ENCODE peak calls at places on chromosomes 11 and 22, in nine cellular contexts. N is adrenal gland, K is Peyer's patch, P is sigmoid colon, Y is K562, G is heart left ventricle, C is OCI-LY7, D is stomach, E is coronary artery. X is an unnamed sample.

GRCh38 chr11:119782673-119783072 is 53.7 kb upstream of the NECTIN1 start:
- DNase-seq in N (no peak), K (no peak), P (no peak), Y (peak), G (peak), C (no peak), D (no peak), E (no peak), X (no peak)

GRCh38 chr22:31945478-31945815 is 1.1 kb downstream of the YWHAH start:
- DNase-seq in N (no peak), K (no peak), P (no peak), Y (no peak), G (no peak), C (peak), D (no peak), E (no peak), X (no peak)

GRCh38 chr22:32584650-32585049 is 110.0 kb downstream of the FBXO7 start:
- DNase-seq in N (no peak), K (no peak), P (peak), Y (no peak), G (no peak), C (no peak), D (no peak), E (no peak), X (no peak)

GRCh38 chr22:23856721-23857605 is 712 bp upstream of the SLC2A11 start:
- DNase-seq in N (peak), K (peak), P (peak), Y (no peak), G (peak), C (peak), D (no peak), E (no peak), X (peak)

GRCh38 chr11:63491614-63492372 is 826 bp upstream of the PLAAT5 start:
- DNase-seq in N (no peak), K (no peak), P (no peak), Y (peak), G (no peak), C (no peak), D (no peak), E (no peak), X (no peak)

GRCh38 chr11:73402834-73403185 is 26.6 kb downstream of the RELT start:
- DNase-seq in N (no peak), K (no peak), P (no peak), Y (peak), G (no peak), C (peak), D (no peak), E (no peak), X (peak)

GRCh38 chr11:61602775-61603569 is 22.1 kb upstream of the SYT7 start:
- DNase-seq in N (peak), K (peak), P (peak), Y (peak), G (peak), C (no peak), D (peak), E (peak), X (peak)

GRCh38 chr22:38030311-38031133 is 26.7 kb upstream of the PICK1 start:
- DNase-seq in N (no peak), K (peak), P (no peak), Y (no peak), G (no peak), C (no peak), D (no peak), E (no peak), X (no peak)

GRCh38 chr11:35721576-35722341 is 59.2 kb downstream of the TRIM44 start:
- DNase-seq in N (no peak), K (no peak), P (no peak), Y (no peak), G (no peak), C (peak), D (no peak), E (no peak), X (no peak)

DNA sequence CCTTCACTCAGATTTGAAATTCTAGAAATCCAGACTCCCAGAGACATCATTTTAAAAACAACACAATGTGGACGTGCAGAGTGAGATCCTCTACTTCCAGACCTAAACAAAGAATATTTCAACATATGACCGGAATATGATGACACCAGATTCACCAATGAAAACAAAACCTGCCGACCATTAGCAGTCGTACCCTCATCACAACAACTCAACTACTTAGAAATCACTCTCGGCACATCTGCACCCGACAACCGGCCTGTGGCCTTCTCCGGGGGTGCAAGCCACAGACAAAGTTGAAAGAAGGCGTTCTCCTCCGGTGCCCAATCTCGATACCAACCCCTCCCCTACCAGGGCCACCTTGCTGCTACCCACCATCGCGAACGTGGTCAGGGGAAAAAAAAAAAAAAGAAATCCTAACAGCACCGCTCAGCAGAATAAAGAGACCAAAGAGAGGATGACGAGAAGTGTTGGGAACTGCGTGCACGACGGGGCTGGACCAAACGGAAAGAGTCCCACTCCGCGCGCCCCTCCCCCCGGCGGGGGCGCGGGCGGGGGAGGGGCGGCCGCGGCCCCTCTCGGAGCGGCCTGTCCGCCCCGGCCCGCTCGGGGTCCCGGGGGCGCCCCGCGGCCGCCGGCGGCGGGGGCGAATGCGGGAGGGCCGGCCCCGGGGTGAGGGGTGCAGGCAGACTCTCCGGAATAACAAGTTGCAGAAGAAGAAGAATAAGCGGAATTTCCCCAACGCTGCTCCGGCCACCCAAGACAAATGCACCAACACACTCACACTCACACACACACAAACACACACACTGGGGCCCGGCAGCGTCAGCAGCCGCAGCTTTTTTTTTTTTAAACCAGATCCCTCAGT is 1.7 kb downstream of the PHF21A start:
- DNase-seq in N (peak), K (peak), P (peak), Y (peak), G (peak), C (peak), D (peak), E (no peak), X (peak)
- TF ChIP-seq CTCF in N (no peak), K (no peak), P (no peak), Y (no peak), G (no peak), C (no peak), D (no peak), E (no peak), X (no peak)

GRCh38 chr11:44752262-44752661 is 25.5 kb downstream of the TSPAN18 start:
- DNase-seq in N (no peak), K (no peak), P (no peak), Y (no peak), G (no peak), C (no peak), D (no peak), E (no peak), X (no peak)

GRCh38 chr11:44750440-44751005 is 23.8 kb downstream of the TSPAN18 start:
- DNase-seq in N (peak), K (no peak), P (no peak), Y (no peak), G (no peak), C (no peak), D (no peak), E (peak), X (no peak)

GRCh38 chr11:44751066-44751465 is 24.3 kb downstream of the TSPAN18 start:
- DNase-seq in N (peak), K (no peak), P (no peak), Y (no peak), G (no peak), C (no peak), D (no peak), E (peak), X (no peak)

GRCh38 chr11:44753965-44754645 is 27.3 kb downstream of the TSPAN18 start:
- DNase-seq in N (peak), K (no peak), P (peak), Y (no peak), G (no peak), C (no peak), D (no peak), E (peak), X (no peak)

DNA sequence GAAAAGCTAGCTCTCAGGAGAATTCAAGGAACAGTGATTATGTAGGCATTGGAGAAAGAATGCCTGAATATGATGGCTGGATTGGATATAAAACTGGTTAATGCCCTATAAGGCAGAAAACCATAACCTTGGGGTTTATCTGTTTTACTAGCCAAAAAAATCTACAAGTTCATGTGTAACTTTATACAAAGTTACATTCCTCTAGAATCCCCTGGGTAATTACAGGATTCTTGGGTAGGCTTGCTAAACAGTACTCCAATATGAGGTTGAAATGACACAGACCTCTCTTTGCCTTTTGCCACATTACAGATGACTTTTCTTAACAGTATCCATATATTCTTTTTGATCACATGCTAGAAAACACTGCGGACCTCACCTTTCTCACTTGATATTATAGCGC is 26.0 kb downstream of the TSPAN18 start:
- DNase-seq in N (no peak), K (no peak), P (no peak), Y (no peak), G (no peak), C (no peak), D (no peak), E (no peak), X (no peak)
- H3K4me3 ChIP-seq in N (no peak), K (no peak), P (no peak), Y (no peak), G (no peak), C (no peak), D (no peak), E (no peak), X (no peak)

GRCh38 chr22:43743131-43743530 is 69.0 kb downstream of the EFCAB6 start:
- DNase-seq in N (no peak), K (no peak), P (no peak), Y (peak), G (no peak), C (no peak), D (no peak), E (no peak), X (no peak)
- TF ChIP-seq CTCF in N (no peak), K (no peak), P (no peak), Y (peak), G (no peak), C (no peak), D (no peak), E (no peak), X (no peak)

DNA sequence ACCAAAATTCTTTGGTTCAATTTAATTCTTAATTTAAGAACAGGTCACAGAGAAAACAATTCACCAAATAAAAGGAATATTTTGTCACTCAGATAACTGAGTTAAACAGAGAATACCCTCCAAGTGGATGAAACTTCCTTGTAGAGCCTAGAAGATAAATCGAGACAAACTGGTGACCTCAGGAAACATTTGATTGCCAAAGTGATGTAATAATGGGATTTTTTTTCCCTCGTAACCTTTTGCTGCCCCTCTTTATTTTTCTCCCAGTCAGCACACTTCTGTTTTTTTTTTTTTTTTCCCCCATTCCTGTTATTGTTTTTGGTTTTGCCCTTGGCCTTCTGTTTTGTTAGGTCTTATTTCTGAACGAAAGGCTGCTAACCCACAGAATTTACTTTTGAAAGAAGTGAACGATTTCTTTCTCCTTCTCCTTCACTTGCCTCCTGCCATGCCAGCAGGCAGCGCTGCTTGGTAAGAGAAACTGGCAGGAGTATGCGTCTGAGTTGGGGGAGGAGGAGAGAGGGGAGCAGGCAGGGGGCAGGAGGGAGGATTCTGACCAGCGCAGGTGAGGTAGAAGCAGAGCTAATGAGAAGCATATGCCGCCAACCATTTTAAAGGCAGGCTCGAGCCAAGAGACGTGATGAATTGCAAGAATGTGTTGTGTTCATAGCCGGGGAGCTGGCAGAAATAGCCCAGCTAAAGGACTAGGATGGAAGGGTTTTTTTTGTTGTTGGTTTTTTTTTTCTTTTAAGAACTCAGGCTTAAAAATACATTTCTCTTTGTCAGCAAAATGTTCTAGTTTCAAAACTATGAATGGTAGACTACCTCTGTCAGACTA is 121.9 kb upstream of the MTMR2 start:
- DNase-seq in N (peak), K (no peak), P (peak), Y (no peak), G (peak), C (no peak), D (peak), E (peak), X (peak)
- H3K4me3 ChIP-seq in N (no peak), K (peak), P (no peak), Y (no peak), G (no peak), C (no peak), D (peak), E (peak), X (no peak)

DNA sequence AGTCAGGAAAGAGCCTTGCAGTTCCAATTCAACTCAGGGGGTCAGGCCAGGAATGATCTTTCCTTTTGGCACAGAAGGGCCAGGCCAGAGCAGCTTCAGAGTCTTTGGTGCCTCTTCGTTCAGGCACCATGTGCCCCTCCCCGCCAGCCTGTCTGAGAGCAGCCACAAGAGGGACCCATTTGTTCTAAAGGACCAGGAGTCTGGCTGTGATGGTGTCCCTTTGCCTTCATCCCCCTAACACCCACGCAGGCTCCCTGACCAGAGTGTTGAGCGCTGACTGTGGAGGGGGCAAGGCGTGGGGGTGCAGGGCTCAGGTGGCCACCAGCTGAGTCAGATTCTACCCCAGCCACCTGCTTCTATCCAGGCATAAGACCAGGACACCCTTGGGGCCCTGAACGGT is 156.4 kb downstream of the TTC17 start:
- DNase-seq in N (no peak), K (no peak), P (no peak), Y (peak), G (no peak), C (peak), D (no peak), E (no peak), X (no peak)
- TF ChIP-seq CTCF in N (peak), K (no peak), P (no peak), Y (peak), G (no peak), C (no peak), D (no peak), E (no peak), X (peak)